ENCODE peak calls at places on chromosomes 13 and 19, in five cellular contexts. X, L, Y, H and K are unnamed samples.

GRCh38 chr19:290539-291521 is at the start of gene PLPP2:
- DNase-seq in Y (no peak), H (no peak), L (peak; percentile 51), X (no peak), K (peak; percentile 96)

GRCh38 chr19:54576411-54576976 is 2.9 kb downstream of the LILRA2 start:
- DNase-seq in H (no peak), X (no peak), L (no peak), Y (no peak), K (peak; percentile 5)

GRCh38 chr19:6639439-6639838 is 30.5 kb downstream of the TNFSF14 start:
- DNase-seq in Y (no peak), H (no peak), X (no peak), L (no peak), K (no peak)

GRCh38 chr13:61339054-61339621 is 76.5 kb downstream of the PCDH20 start:
- DNase-seq in H (no peak), L (no peak), Y (no peak), X (no peak), K (peak; percentile 14)

GRCh38 chr13:85445534-85445933 is 353.7 kb downstream of the SLITRK6 start:
- DNase-seq in L (no peak), X (no peak), H (no peak), Y (no peak), K (no peak)

GRCh38 chr13:114044486-114044885 is 70.6 kb upstream of the C13orf46 start:
- DNase-seq in L (no peak), H (peak; percentile 40), X (no peak), Y (no peak), K (no peak)

GRCh38 chr19:57934820-57935665 is at the start of gene ZNF418:
- DNase-seq in X (peak; percentile 80), L (peak; percentile 93), H (peak; percentile 84), Y (no peak), K (peak; percentile 98)

GRCh38 chr19:51002542-51003311 is 1.3 kb upstream of the KLK8 start:
- DNase-seq in H (no peak), Y (peak; percentile 99), X (peak; percentile 42), L (peak; percentile 74), K (peak; percentile 99)

GRCh38 chr13:23175920-23176319 is 4.9 kb upstream of the SGCG start:
- DNase-seq in L (no peak), H (peak; percentile 11), Y (peak; percentile 3), X (no peak), K (peak; percentile 19)

GRCh38 chr19:43777163-43777700 is 3.5 kb downstream of the KCNN4 start:
- DNase-seq in L (no peak), X (no peak), H (peak; percentile 36), Y (no peak), K (no peak)

GRCh38 chr19:10988921-10989320 is 28.1 kb downstream of the SMARCA4 start:
- DNase-seq in H (no peak), X (no peak), L (no peak), Y (no peak), K (no peak)

GRCh38 chr19:13241321-13242104 is 91.3 kb downstream of the IER2 start:
- DNase-seq in Y (no peak), X (no peak), L (no peak), H (no peak), K (peak; percentile 59)

DNA sequence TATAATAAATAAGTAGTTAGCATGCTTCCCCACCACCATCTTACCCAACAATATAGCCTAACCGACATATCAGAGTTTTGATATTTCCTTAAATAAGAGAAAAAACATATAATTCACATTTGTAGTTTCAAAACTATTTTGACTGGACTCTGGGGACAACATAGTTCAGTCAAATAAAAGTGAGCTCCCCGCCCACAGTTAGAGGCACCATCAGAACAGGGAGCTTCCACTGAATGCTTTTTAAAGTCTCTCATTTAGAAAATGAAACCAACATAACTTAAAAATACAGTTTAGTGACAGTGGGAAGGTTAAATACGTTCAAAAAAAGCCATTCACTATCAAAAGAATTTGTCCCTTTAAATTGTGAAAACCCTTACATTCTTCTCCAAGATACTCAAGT is 92.8 kb downstream of the EPSTI1 start:
- DNase-seq in Y (no peak), H (no peak), L (no peak), X (no peak), K (no peak)
- H2AFZ ChIP-seq in Y (no peak overlapping the region), H (no peak overlapping the region), L (no peak overlapping the region), X (no peak overlapping the region), K (no peak overlapping the region)

GRCh38 chr13:84131249-84131648 is 249.0 kb upstream of the SLITRK1 start:
- DNase-seq in L (no peak), H (no peak), Y (no peak), X (no peak), K (no peak)
- H2AFZ ChIP-seq in L (peak overlapping the region; percentile 4), H (no peak overlapping the region), Y (no peak overlapping the region), X (peak overlapping the region; percentile 54), K (peak overlapping the region; percentile 63)

DNA sequence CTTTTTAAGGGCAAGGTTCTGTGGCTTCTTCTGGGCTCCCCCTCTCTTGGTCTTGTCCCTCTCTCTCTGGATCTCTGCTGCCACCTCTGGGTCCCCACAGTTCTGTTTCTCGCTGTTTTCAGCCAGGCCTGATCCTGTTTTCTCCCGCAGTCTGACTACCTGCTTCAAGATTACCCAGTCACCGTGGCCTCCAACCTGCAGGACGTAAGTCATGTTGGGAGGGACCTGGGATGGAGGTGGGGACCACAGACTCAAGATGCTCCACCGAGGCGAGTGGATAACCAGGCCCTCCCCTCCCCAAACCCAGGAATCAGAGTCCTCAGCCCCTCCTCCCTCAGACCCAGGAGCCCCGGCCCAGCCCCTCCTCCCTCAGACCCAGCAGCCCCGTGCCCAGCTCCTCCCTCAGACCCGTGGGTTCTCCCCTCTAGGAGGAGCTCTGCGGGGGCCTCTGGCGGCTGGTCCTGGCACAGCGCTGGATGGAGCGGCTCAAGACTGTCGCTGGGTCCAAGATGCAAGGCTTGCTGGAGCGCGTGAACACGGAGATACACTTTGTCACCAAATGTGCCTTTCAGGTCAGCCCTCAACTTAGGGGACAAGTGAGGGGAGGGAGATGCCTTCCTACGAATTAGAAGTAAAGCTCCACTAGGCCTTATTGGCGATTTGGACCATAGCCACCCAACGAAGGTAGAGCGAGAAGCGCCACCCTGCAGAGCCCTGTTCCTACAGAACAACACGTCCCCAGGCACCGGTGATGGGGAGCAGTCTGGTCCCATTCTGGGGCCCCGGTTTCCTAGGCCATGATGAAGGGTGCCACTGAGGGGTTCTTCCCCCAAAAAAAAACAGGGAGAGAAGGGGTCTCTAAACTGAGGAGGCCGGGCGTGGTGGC is 2.2 kb downstream of the FLT3LG start:
- DNase-seq in H (no peak), X (peak; percentile 58), Y (no peak), L (peak; percentile 94), K (peak; percentile 98)
- H2AFZ ChIP-seq in H (peak overlapping the region; percentile 40), X (peak overlapping the region; percentile 85), Y (peak overlapping the region; percentile 26), L (peak overlapping the region; percentile 69), K (peak overlapping the region; percentile 95)

DNA sequence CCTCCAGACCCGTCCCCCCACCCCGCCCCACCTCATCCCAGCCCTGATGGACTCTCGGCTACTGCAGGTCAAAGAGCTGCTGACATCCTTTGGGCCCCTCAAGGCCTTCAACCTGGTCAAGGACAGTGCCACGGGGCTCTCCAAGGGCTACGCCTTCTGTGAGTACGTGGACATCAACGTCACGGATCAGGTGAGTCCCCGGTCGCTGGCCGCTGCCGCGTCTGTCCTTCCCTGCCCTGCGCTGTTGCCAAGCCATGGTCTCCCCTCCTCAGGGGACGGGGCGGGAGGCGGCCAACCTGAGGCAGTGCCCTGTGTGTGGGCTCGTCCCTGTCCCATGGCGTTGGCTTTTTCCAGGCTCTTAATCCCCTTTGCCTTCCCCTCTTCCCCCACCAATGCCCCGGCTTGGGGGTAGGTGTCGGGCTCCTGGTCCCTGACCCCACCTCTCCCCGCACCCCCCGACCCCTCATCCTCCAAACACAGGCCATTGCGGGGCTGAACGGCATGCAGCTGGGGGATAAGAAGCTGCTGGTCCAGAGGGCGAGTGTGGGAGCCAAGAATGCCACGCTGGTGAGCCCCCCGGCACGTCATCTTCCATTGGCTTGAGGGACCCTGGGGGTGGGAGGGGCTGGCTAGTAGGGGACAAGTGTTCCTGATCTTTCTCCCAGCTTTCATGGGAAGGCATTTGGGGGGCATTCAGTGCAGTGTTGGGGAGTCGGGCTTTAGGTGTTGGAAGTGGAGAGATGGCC is 6.2 kb upstream of the EPN1 start:
- DNase-seq in Y (no peak), X (no peak), H (no peak), L (no peak), K (no peak)
- H2AFZ ChIP-seq in Y (no peak overlapping the region), X (no peak overlapping the region), H (no peak overlapping the region), L (no peak overlapping the region), K (no peak overlapping the region)

GRCh38 chr13:98839826-98840769 is 87.6 kb upstream of the SLC15A1 start:
- DNase-seq in X (peak; percentile 49), Y (peak; percentile 35), L (peak; percentile 85), H (peak; percentile 47), K (peak; percentile 90)
- H2AFZ ChIP-seq in X (peak overlapping the region; percentile 52), Y (no peak overlapping the region), L (peak overlapping the region; percentile 40), H (peak overlapping the region; percentile 19), K (no peak overlapping the region)

GRCh38 chr19:36685835-36686234 is 1.6 kb upstream of the ZNF567 start:
- DNase-seq in X (no peak), L (no peak), Y (no peak), H (no peak), K (no peak)

GRCh38 chr19:36688058-36688457 is 646 bp downstream of the ZNF567 start:
- DNase-seq in L (no peak), H (no peak), X (no peak), Y (no peak), K (no peak)

GRCh38 chr19:36687214-36688056 is at the start of gene ZNF567:
- DNase-seq in X (peak; percentile 95), H (peak; percentile 93), Y (peak; percentile 93), L (peak; percentile 99), K (peak; percentile 100)

GRCh38 chr19:36686365-36687213 is 823 bp upstream of the ZNF567 start:
- DNase-seq in X (no peak), H (peak; percentile 5), L (peak; percentile 19), Y (no peak), K (peak; percentile 21)
- H2AFZ ChIP-seq in X (peak overlapping the region; percentile 88), H (peak overlapping the region; percentile 95), L (peak overlapping the region; percentile 95), Y (no peak overlapping the region), K (peak overlapping the region; percentile 99)

DNA sequence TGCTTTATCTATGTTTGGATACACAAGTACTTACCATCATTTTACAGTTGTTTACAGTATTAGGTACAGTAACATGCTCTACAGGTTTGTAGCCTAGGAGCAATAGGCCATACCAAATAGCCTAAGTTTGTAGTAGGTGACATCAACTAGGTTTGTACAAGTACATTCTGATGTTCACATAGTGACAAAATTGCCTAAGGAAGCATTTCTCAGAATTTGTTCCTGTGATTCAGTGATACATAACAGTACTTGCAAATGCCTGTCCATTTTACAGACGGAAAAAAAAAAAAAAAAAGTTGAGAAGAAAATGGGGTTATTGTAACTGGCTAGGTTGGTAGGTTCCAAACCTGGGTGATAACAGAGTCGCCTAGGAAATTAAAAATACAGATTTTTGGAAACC is 13.6 kb downstream of the UFM1 start:
- DNase-seq in Y (no peak), H (no peak), L (no peak), X (no peak), K (no peak)
- H2AFZ ChIP-seq in Y (no peak overlapping the region), H (no peak overlapping the region), L (no peak overlapping the region), X (no peak overlapping the region), K (no peak overlapping the region)

GRCh38 chr13:90331974-90332373 is 1015.5 kb upstream of the MIR17HG start:
- DNase-seq in X (no peak), H (no peak), L (no peak), Y (no peak), K (no peak)

DNA sequence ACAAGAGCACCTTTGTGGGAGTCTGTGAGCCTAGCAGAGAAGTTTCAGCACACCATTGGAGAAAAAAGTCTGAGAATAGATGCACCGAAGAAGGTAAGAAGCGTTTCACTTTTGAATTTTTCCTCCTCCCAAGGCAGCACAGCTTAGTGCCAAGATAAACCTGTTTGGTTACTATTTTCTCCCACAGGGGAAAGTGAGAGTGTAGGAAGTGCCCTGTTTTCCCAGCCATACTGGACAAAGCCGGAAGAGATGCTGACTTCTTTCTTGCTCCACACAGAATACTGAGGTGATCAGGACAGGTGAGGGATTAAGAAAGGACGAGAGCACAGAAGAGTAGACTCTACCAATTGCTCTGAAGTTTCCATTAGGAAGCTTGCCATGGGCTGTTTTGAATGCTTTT is 1011.0 kb upstream of the MIR17HG start:
- DNase-seq in Y (no peak), L (no peak), H (no peak), X (no peak), K (no peak)
- H2AFZ ChIP-seq in Y (no peak overlapping the region), L (peak overlapping the region; percentile 51), H (no peak overlapping the region), X (peak overlapping the region; percentile 32), K (peak overlapping the region; percentile 57)

GRCh38 chr13:110062077-110062776 is 244.7 kb downstream of the COL4A1 start:
- DNase-seq in H (peak; percentile 20), X (no peak), Y (no peak), L (no peak), K (no peak)
- H2AFZ ChIP-seq in H (no peak overlapping the region), X (no peak overlapping the region), Y (no peak overlapping the region), L (no peak overlapping the region), K (no peak overlapping the region)